ENCODE peak calls at places on chromosomes 12 and 14, in ten cellular contexts. One of them, this sample, is unnamed.

GRCh38 chr14:21058903-21059302 is 1.3 kb downstream of the RNASE8 start:
- DNase-seq in thoracic aorta: no peak
- DNase-seq in dorsolateral prefrontal cortex: no peak
- DNase-seq in K562: no peak
- DNase-seq in sciatic nerve: no peak
- DNase-seq in brain microvascular endothelial cell: no peak
- DNase-seq in kidney tubule cell: no peak
- DNase-seq in mesothelial cell of epicardium: no peak
- DNase-seq in NCI-H2081: no peak
- DNase-seq in caudate nucleus: no peak
- DNase-seq in this sample: no peak

GRCh38 chr12:118360785-118361404 is 11.8 kb downstream of the TAOK3 start:
- DNase-seq in thoracic aorta: no peak
- DNase-seq in dorsolateral prefrontal cortex: no peak
- DNase-seq in K562: peak
- DNase-seq in sciatic nerve: no peak
- DNase-seq in brain microvascular endothelial cell: peak
- DNase-seq in kidney tubule cell: peak
- DNase-seq in mesothelial cell of epicardium: no peak
- DNase-seq in NCI-H2081: no peak
- DNase-seq in caudate nucleus: no peak
- DNase-seq in this sample: peak

GRCh38 chr12:75944905-75945412 is 86.6 kb downstream of the PHLDA1 start:
- DNase-seq in thoracic aorta: no peak
- DNase-seq in dorsolateral prefrontal cortex: no peak
- DNase-seq in K562: no peak
- DNase-seq in sciatic nerve: no peak
- DNase-seq in brain microvascular endothelial cell: no peak
- DNase-seq in kidney tubule cell: no peak
- DNase-seq in mesothelial cell of epicardium: no peak
- DNase-seq in NCI-H2081: no peak
- DNase-seq in caudate nucleus: no peak
- DNase-seq in this sample: no peak

GRCh38 chr12:14879222-14879933 is 6.3 kb downstream of the MGP start:
- DNase-seq in thoracic aorta: no peak
- DNase-seq in dorsolateral prefrontal cortex: no peak
- DNase-seq in K562: no peak
- DNase-seq in sciatic nerve: no peak
- DNase-seq in brain microvascular endothelial cell: no peak
- DNase-seq in kidney tubule cell: no peak
- DNase-seq in mesothelial cell of epicardium: no peak
- DNase-seq in NCI-H2081: no peak
- DNase-seq in caudate nucleus: no peak
- DNase-seq in this sample: no peak

GRCh38 chr12:57638096-57638495 is 5.1 kb upstream of the B4GALNT1 start:
- DNase-seq in thoracic aorta: no peak
- DNase-seq in dorsolateral prefrontal cortex: no peak
- DNase-seq in K562: no peak
- DNase-seq in sciatic nerve: no peak
- DNase-seq in brain microvascular endothelial cell: no peak
- DNase-seq in kidney tubule cell: no peak
- DNase-seq in mesothelial cell of epicardium: no peak
- DNase-seq in NCI-H2081: no peak
- DNase-seq in caudate nucleus: no peak
- DNase-seq in this sample: no peak

GRCh38 chr12:89135976-89136634 is 216.2 kb downstream of the DUSP6 start:
- DNase-seq in thoracic aorta: no peak
- DNase-seq in dorsolateral prefrontal cortex: no peak
- DNase-seq in K562: no peak
- DNase-seq in sciatic nerve: no peak
- DNase-seq in brain microvascular endothelial cell: no peak
- DNase-seq in kidney tubule cell: peak
- DNase-seq in mesothelial cell of epicardium: no peak
- DNase-seq in NCI-H2081: no peak
- DNase-seq in caudate nucleus: no peak
- DNase-seq in this sample: peak

GRCh38 chr14:77498120-77498979 is at the start of gene ISM2:
- DNase-seq in thoracic aorta: no peak
- DNase-seq in dorsolateral prefrontal cortex: no peak
- DNase-seq in K562: peak
- DNase-seq in sciatic nerve: peak
- DNase-seq in brain microvascular endothelial cell: peak
- DNase-seq in kidney tubule cell: peak
- DNase-seq in mesothelial cell of epicardium: no peak
- DNase-seq in NCI-H2081: peak
- DNase-seq in caudate nucleus: no peak
- DNase-seq in this sample: peak

GRCh38 chr12:108196921-108197320 is 67.8 kb downstream of the WSCD2 start:
- DNase-seq in thoracic aorta: no peak
- DNase-seq in dorsolateral prefrontal cortex: no peak
- DNase-seq in K562: no peak
- DNase-seq in sciatic nerve: no peak
- DNase-seq in brain microvascular endothelial cell: no peak
- DNase-seq in kidney tubule cell: no peak
- DNase-seq in mesothelial cell of epicardium: no peak
- DNase-seq in NCI-H2081: no peak
- DNase-seq in caudate nucleus: no peak
- DNase-seq in this sample: no peak

GRCh38 chr14:62657376-62657775 is 387.9 kb downstream of the KCNH5 start:
- DNase-seq in thoracic aorta: no peak
- DNase-seq in dorsolateral prefrontal cortex: no peak
- DNase-seq in K562: no peak
- DNase-seq in sciatic nerve: no peak
- DNase-seq in brain microvascular endothelial cell: no peak
- DNase-seq in kidney tubule cell: no peak
- DNase-seq in mesothelial cell of epicardium: no peak
- DNase-seq in NCI-H2081: no peak
- DNase-seq in caudate nucleus: no peak
- DNase-seq in this sample: no peak

GRCh38 chr14:40074169-40074568 is 641.9 kb upstream of the FBXO33 start:
- DNase-seq in thoracic aorta: no peak
- DNase-seq in dorsolateral prefrontal cortex: no peak
- DNase-seq in K562: no peak
- DNase-seq in sciatic nerve: no peak
- DNase-seq in brain microvascular endothelial cell: no peak
- DNase-seq in kidney tubule cell: no peak
- DNase-seq in mesothelial cell of epicardium: no peak
- DNase-seq in NCI-H2081: no peak
- DNase-seq in caudate nucleus: no peak
- DNase-seq in this sample: no peak

GRCh38 chr12:103852498-103852992 is 11.5 kb upstream of the NT5DC3 start:
- DNase-seq in thoracic aorta: no peak
- DNase-seq in dorsolateral prefrontal cortex: no peak
- DNase-seq in K562: no peak
- DNase-seq in sciatic nerve: no peak
- DNase-seq in brain microvascular endothelial cell: peak
- DNase-seq in kidney tubule cell: peak
- DNase-seq in mesothelial cell of epicardium: no peak
- DNase-seq in NCI-H2081: peak
- DNase-seq in caudate nucleus: no peak
- DNase-seq in this sample: no peak

GRCh38 chr12:6345319-6346071 is 3.6 kb upstream of the TNFRSF1A start:
- DNase-seq in thoracic aorta: peak
- DNase-seq in dorsolateral prefrontal cortex: no peak
- DNase-seq in K562: peak
- DNase-seq in sciatic nerve: no peak
- DNase-seq in brain microvascular endothelial cell: peak
- DNase-seq in kidney tubule cell: peak
- DNase-seq in mesothelial cell of epicardium: no peak
- DNase-seq in NCI-H2081: no peak
- DNase-seq in caudate nucleus: no peak
- DNase-seq in this sample: peak

GRCh38 chr14:101025656-101026055 is 122.1 kb upstream of the RTL1 start:
- DNase-seq in thoracic aorta: no peak
- DNase-seq in dorsolateral prefrontal cortex: peak
- DNase-seq in K562: no peak
- DNase-seq in sciatic nerve: peak
- DNase-seq in brain microvascular endothelial cell: no peak
- DNase-seq in kidney tubule cell: no peak
- DNase-seq in mesothelial cell of epicardium: no peak
- DNase-seq in NCI-H2081: no peak
- DNase-seq in caudate nucleus: no peak
- DNase-seq in this sample: no peak

GRCh38 chr12:132604108-132605054 is 6.0 kb downstream of the LRCOL1 start:
- DNase-seq in thoracic aorta: no peak
- DNase-seq in dorsolateral prefrontal cortex: no peak
- DNase-seq in K562: no peak
- DNase-seq in sciatic nerve: no peak
- DNase-seq in brain microvascular endothelial cell: no peak
- DNase-seq in kidney tubule cell: no peak
- DNase-seq in mesothelial cell of epicardium: no peak
- DNase-seq in NCI-H2081: no peak
- DNase-seq in caudate nucleus: no peak
- DNase-seq in this sample: no peak

GRCh38 chr12:5586201-5586600 is 154.3 kb downstream of the NTF3 start:
- DNase-seq in thoracic aorta: no peak
- DNase-seq in dorsolateral prefrontal cortex: no peak
- DNase-seq in K562: peak
- DNase-seq in sciatic nerve: no peak
- DNase-seq in brain microvascular endothelial cell: peak
- DNase-seq in kidney tubule cell: peak
- DNase-seq in mesothelial cell of epicardium: no peak
- DNase-seq in NCI-H2081: no peak
- DNase-seq in caudate nucleus: no peak
- DNase-seq in this sample: peak

GRCh38 chr14:101131451-101131916 is 228.0 kb upstream of the RTL1 start:
- DNase-seq in thoracic aorta: no peak
- DNase-seq in dorsolateral prefrontal cortex: no peak
- DNase-seq in K562: no peak
- DNase-seq in sciatic nerve: peak
- DNase-seq in brain microvascular endothelial cell: no peak
- DNase-seq in kidney tubule cell: no peak
- DNase-seq in mesothelial cell of epicardium: no peak
- DNase-seq in NCI-H2081: no peak
- DNase-seq in caudate nucleus: no peak
- DNase-seq in this sample: no peak

GRCh38 chr12:92140919-92141536 is 4.6 kb downstream of the BTG1 start:
- DNase-seq in thoracic aorta: no peak
- DNase-seq in dorsolateral prefrontal cortex: no peak
- DNase-seq in K562: no peak
- DNase-seq in sciatic nerve: no peak
- DNase-seq in brain microvascular endothelial cell: no peak
- DNase-seq in kidney tubule cell: peak
- DNase-seq in mesothelial cell of epicardium: no peak
- DNase-seq in NCI-H2081: no peak
- DNase-seq in caudate nucleus: no peak
- DNase-seq in this sample: no peak

GRCh38 chr14:22918519-22918808 is 485 bp downstream of the RBM23 start:
- DNase-seq in thoracic aorta: peak
- DNase-seq in dorsolateral prefrontal cortex: peak
- DNase-seq in K562: peak
- DNase-seq in sciatic nerve: no peak
- DNase-seq in brain microvascular endothelial cell: no peak
- DNase-seq in kidney tubule cell: peak
- DNase-seq in mesothelial cell of epicardium: no peak
- DNase-seq in NCI-H2081: no peak
- DNase-seq in caudate nucleus: no peak
- DNase-seq in this sample: peak

GRCh38 chr14:66443785-66444184 is 42.4 kb upstream of the CCDC196 start:
- DNase-seq in thoracic aorta: no peak
- DNase-seq in dorsolateral prefrontal cortex: no peak
- DNase-seq in K562: no peak
- DNase-seq in sciatic nerve: no peak
- DNase-seq in brain microvascular endothelial cell: no peak
- DNase-seq in kidney tubule cell: no peak
- DNase-seq in mesothelial cell of epicardium: no peak
- DNase-seq in NCI-H2081: no peak
- DNase-seq in caudate nucleus: no peak
- DNase-seq in this sample: no peak

This sample was measured in AG20443.